ENCODE peak calls at places on chromosomes 13 and 19, in seven cellular contexts. U is naive thymus-derived CD8-positive, alpha-beta T cell; A is T-helper 17 cell; I is dorsolateral prefrontal cortex; F is nephron progenitor cell; Q is CD8-positive, alpha-beta memory T cell; G is AG20443. K is an unnamed sample.
A peak's percentile ranks its signal among the peaks of the same experiment; 100 is the strongest.

GRCh38 chr13:64688893-64689677 is 2541.1 kb downstream of the PCDH9 start:
- DNase-seq in I (no peak), A (no peak), F (no peak), Q (no peak), U (no peak), G (peak; percentile 7), K (no peak)

GRCh38 chr13:21476893-21477472 is 17.9 kb upstream of the ZDHHC20 start:
- DNase-seq in Q (peak; percentile 71), A (peak; percentile 74), F (peak; percentile 84), I (peak; percentile 71), G (peak; percentile 83), U (peak; percentile 59), K (peak; percentile 21)

GRCh38 chr19:28855216-28855615 is 357.7 kb downstream of the UQCRFS1 start:
- DNase-seq in A (no peak), U (no peak), F (no peak), Q (no peak), G (no peak), I (no peak), K (no peak)

GRCh38 chr19:2114218-2114617 is 17.5 kb downstream of the IZUMO4 start:
- DNase-seq in A (no peak), Q (no peak), G (no peak), U (no peak), F (no peak), I (no peak), K (no peak)

GRCh38 chr13:101749584-101749983 is 297.1 kb downstream of the ITGBL1 start:
- DNase-seq in Q (no peak), F (no peak), U (no peak), G (no peak), A (no peak), I (no peak), K (no peak)

GRCh38 chr13:101985321-101985720 is 416.5 kb downstream of the FGF14 start:
- DNase-seq in F (no peak), I (no peak), A (no peak), U (no peak), G (no peak), Q (no peak), K (no peak)

GRCh38 chr19:10916602-10917001 is 11.8 kb downstream of the YIPF2 start:
- DNase-seq in Q (no peak), A (no peak), G (no peak), U (no peak), I (no peak), F (no peak), K (no peak)

GRCh38 chr19:44988896-44989563 is 12.2 kb upstream of the RELB start:
- DNase-seq in F (peak; percentile 69), Q (peak; percentile 44), U (peak; percentile 43), A (peak; percentile 64), I (peak; percentile 53), G (peak; percentile 86), K (no peak)

GRCh38 chr13:98454389-98454881 is 122.5 kb downstream of the STK24 start:
- DNase-seq in F (no peak), G (peak; percentile 79), I (peak; percentile 84), Q (no peak), A (no peak), U (no peak), K (no peak)

GRCh38 chr13:100140441-100140840 is 51.5 kb downstream of the PCCA start:
- DNase-seq in G (no peak), U (no peak), A (no peak), F (no peak), Q (no peak), I (no peak), K (no peak)

GRCh38 chr19:23384858-23385257 is 10.4 kb downstream of the ZNF91 start:
- DNase-seq in F (no peak), Q (no peak), G (no peak), A (no peak), U (no peak), I (no peak), K (no peak)

GRCh38 chr19:17576758-17577532 is 21.5 kb downstream of the COLGALT1 start:
- DNase-seq in U (no peak), F (peak; percentile 97), A (no peak), I (no peak), Q (no peak), G (peak; percentile 58), K (no peak)

GRCh38 chr19:30367421-30367820 is 4.8 kb upstream of the ZNF536 start:
- DNase-seq in F (no peak), Q (no peak), I (no peak), U (no peak), G (no peak), A (no peak), K (no peak)

K was measured in C1 segment of cervical spinal cord.